ENCODE peak calls at places on chromosomes 13 and 19, in nine cellular contexts. P, G, X, R, Q, F, O, L and J are unnamed samples. For H3K9me3, the result is how much of the 10 kb centered on the place peaks cover.

GRCh38 chr13:78241278-78241919 is 322.8 kb upstream of the EDNRB start:
- DNase-seq in P (peak), G (no peak), X (no peak), R (no peak), Q (peak), F (peak), O (peak), L (peak), J (no peak)

GRCh38 chr13:112469071-112469745 is 93.1 kb downstream of the SPACA7 start:
- DNase-seq in P (no peak), G (no peak), X (no peak), R (no peak), Q (no peak), F (no peak), O (no peak), L (no peak), J (no peak)

GRCh38 chr13:114021464-114022308 is 47.8 kb upstream of the C13orf46 start:
- DNase-seq in P (no peak), G (no peak), X (no peak), R (no peak), Q (no peak), F (no peak), O (no peak), L (no peak), J (no peak)

GRCh38 chr13:53782400-53783030 is 753.9 kb downstream of the OLFM4 start:
- DNase-seq in P (peak), G (no peak), X (no peak), R (no peak), Q (peak), F (peak), O (peak), L (no peak), J (no peak)

GRCh38 chr13:99605417-99606321 is 104.4 kb downstream of the TM9SF2 start:
- DNase-seq in P (peak), G (no peak), X (peak), R (no peak), Q (peak), F (peak), O (no peak), L (peak), J (peak)

GRCh38 chr13:87677334-87678234 is 6.4 kb downstream of the SLITRK5 start:
- DNase-seq in P (no peak), G (no peak), X (no peak), R (no peak), Q (peak), F (peak), O (no peak), L (no peak), J (no peak)

GRCh38 chr19:34109596-34109995 is 62.7 kb upstream of the LSM14A start:
- DNase-seq in P (no peak), G (no peak), X (no peak), R (no peak), Q (no peak), F (no peak), O (no peak), L (no peak), J (no peak)

GRCh38 chr13:40445557-40445990 is 220.9 kb downstream of the FOXO1 start:
- DNase-seq in P (no peak), G (no peak), X (no peak), R (no peak), Q (peak), F (no peak), O (no peak), L (no peak), J (no peak)

GRCh38 chr19:5032101-5032967 is 63.4 kb downstream of the KDM4B start:
- DNase-seq in P (no peak), G (no peak), X (no peak), R (no peak), Q (no peak), F (no peak), O (no peak), L (no peak), J (no peak)

GRCh38 chr13:103692442-103692841 is 626.2 kb upstream of the SLC10A2 start:
- DNase-seq in P (no peak), G (no peak), X (no peak), R (no peak), Q (no peak), F (no peak), O (no peak), L (no peak), J (no peak)

GRCh38 chr13:50969691-50970090 is 60.1 kb downstream of the RNASEH2B start:
- DNase-seq in P (no peak), G (no peak), X (no peak), R (no peak), Q (peak), F (no peak), O (no peak), L (peak), J (no peak)

GRCh38 chr13:59750860-59751259 is 412.9 kb downstream of the DIAPH3 start:
- DNase-seq in P (no peak), G (no peak), X (no peak), R (no peak), Q (no peak), F (peak), O (peak), L (no peak), J (no peak)

GRCh38 chr13:25775275-25775674 is 276.5 kb downstream of the SHISA2 start:
- DNase-seq in P (no peak), G (no peak), X (no peak), R (no peak), Q (no peak), F (no peak), O (no peak), L (no peak), J (no peak)

GRCh38 chr13:63840551-63841421 is 2425.1 kb upstream of the PCDH20 start:
- DNase-seq in P (no peak), G (no peak), X (no peak), R (no peak), Q (no peak), F (no peak), O (no peak), L (no peak), J (no peak)

GRCh38 chr13:28470286-28470685 is 24.6 kb downstream of the FLT1 start:
- DNase-seq in P (no peak), G (no peak), X (no peak), R (no peak), Q (no peak), F (no peak), O (no peak), L (no peak), J (no peak)

GRCh38 chr13:95258619-95259194 is 42.5 kb downstream of the ABCC4 start:
- DNase-seq in P (peak), G (no peak), X (no peak), R (no peak), Q (no peak), F (no peak), O (no peak), L (peak), J (no peak)

GRCh38 chr19:40465025-40465780 is at the start of gene BLVRB:
- DNase-seq in P (no peak), G (no peak), X (no peak), R (no peak), Q (peak), F (no peak), O (peak), L (peak), J (no peak)

GRCh38 chr19:50300814-50301606 is 28.2 kb downstream of the KCNC3 start:
- DNase-seq in P (peak), G (no peak), X (no peak), R (no peak), Q (peak), F (no peak), O (peak), L (no peak), J (no peak)

GRCh38 chr13:45015300-45015699 is 26.0 kb downstream of the GPALPP1 start:
- DNase-seq in P (no peak), G (no peak), X (no peak), R (no peak), Q (no peak), F (no peak), O (peak), L (no peak), J (no peak)

GRCh38 chr19:47729799-47730520 is 15.4 kb upstream of the NOP53 start:
- DNase-seq in P (peak), G (no peak), X (no peak), R (no peak), Q (peak), F (no peak), O (no peak), L (peak), J (no peak)

GRCh38 chr19:58042709-58043340 is 9.0 kb downstream of the ZSCAN1 start:
- DNase-seq in P (no peak), G (no peak), X (no peak), R (no peak), Q (no peak), F (no peak), O (no peak), L (no peak), J (no peak)

GRCh38 chr13:26919311-26919710 is 158.7 kb upstream of the GPR12 start:
- DNase-seq in P (no peak), G (no peak), X (no peak), R (no peak), Q (no peak), F (no peak), O (no peak), L (no peak), J (no peak)

GRCh38 chr19:19461671-19462622 is 53.4 kb downstream of the TSSK6 start:
- DNase-seq in P (no peak), G (no peak), X (no peak), R (no peak), Q (peak), F (peak), O (no peak), L (no peak), J (no peak)

GRCh38 chr13:111943229-111943795 is 123.6 kb upstream of the SOX1 start:
- DNase-seq in P (no peak), G (no peak), X (no peak), R (no peak), Q (no peak), F (no peak), O (no peak), L (no peak), J (no peak)

GRCh38 chr13:99991013-99991805 is 9.6 kb downstream of the ZIC2 start:
- DNase-seq in P (no peak), G (no peak), X (no peak), R (peak), Q (no peak), F (peak), O (no peak), L (no peak), J (no peak)

GRCh38 chr13:111490611-111491010 is 170.2 kb downstream of the TEX29 start:
- DNase-seq in P (no peak), G (no peak), X (no peak), R (no peak), Q (no peak), F (no peak), O (no peak), L (peak), J (no peak)

GRCh38 chr13:64538711-64539110 is 2691.4 kb downstream of the PCDH9 start:
- DNase-seq in P (no peak), G (no peak), X (no peak), R (no peak), Q (no peak), F (no peak), O (peak), L (no peak), J (no peak)

GRCh38 chr19:31902821-31903220 is 442.6 kb upstream of the ZNF507 start:
- DNase-seq in P (no peak), G (no peak), X (no peak), R (no peak), Q (no peak), F (no peak), O (no peak), L (no peak), J (no peak)
- H3K9me3 ChIP-seq in P (under half), G (under half), X (under half), R (under half), Q (under half), F (under half), O (under half), L (under half), J (under half)

DNA sequence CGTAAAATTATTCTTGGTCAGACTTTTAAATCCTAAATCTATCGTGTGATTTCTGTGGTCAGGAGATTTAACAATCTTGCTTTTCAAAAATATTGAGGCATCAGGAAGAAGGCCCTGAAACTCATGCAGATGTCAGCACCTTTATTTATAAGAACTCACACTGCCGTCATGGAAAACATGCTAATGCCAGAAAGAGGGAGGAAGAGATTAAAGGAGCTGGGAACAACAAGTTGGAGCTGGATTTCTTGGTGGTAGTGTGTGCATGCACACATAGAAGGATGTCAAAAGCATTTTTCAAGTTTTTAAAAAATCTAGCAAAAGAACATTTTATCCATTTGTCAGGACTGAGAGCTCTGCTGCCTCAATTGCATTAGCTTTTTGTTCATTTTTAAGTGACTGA is 342.5 kb downstream of the SPRY2 start:
- DNase-seq in P (no peak), G (no peak), X (no peak), R (no peak), Q (no peak), F (no peak), O (no peak), L (no peak), J (no peak)
- H3K9me3 ChIP-seq in P (under half), G (under half), X (under half), R (under half), Q (under half), F (under half), O (under half), L (under half), J (under half)

DNA sequence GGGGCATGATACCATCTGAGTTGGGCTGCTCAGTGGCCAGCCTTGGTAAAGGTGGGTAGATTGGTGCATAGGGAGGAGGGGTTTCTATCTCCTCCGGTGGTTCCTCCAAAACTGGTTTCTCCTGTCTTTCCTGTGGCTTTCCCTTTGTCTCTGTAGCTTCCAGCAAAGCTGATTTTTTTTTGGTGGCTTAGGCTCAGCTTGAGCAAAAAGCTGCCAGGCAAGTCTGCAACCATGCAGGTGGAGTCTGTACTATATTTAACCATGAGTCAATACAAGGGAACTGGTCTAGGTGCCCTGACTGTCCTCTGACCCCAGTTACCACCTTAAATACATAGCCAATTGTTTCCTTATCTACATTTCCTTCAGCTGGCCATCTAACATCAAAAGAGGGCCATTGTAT is 64.0 kb upstream of the ZNF681 start:
- DNase-seq in P (no peak), G (no peak), X (no peak), R (no peak), Q (no peak), F (no peak), O (no peak), L (no peak), J (no peak)
- H3K9me3 ChIP-seq in P (half or more), G (under half), X (under half), R (under half), Q (under half), F (half or more), O (under half), L (under half), J (under half)

GRCh38 chr19:6894313-6894712 is 6.9 kb downstream of the ADGRE1 start:
- DNase-seq in P (no peak), G (no peak), X (no peak), R (no peak), Q (no peak), F (no peak), O (no peak), L (no peak), J (no peak)
- H3K9me3 ChIP-seq in P (under half), G (under half), X (under half), R (under half), Q (under half), F (under half), O (under half), L (under half), J (under half)

DNA sequence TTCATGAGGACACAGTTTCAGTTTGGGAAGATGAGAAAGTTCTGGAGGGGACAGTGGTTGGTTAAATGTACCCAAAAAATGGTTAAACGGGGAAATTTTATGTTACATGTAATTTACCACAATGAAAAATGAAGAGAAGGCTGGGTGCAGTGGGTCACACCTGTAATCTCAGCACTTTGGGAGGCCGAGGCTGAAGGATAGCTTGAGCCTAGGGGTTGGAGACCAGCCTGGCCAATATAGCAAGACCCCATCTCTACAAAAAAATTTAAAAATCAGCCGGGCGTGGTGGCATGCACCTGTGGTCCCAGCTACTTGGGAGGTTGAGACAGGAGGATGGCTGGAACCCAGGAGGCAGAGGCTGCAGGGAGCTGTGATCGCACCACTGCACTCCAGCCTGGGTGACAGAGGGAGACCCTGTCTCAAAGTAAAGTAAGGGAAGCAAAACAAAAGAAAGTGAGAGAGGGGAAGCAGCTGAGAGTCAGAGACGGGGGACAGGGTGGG is 17.2 kb downstream of the GNG7 start:
- DNase-seq in P (no peak), G (no peak), X (no peak), R (no peak), Q (no peak), F (no peak), O (no peak), L (no peak), J (no peak)
- H3K9me3 ChIP-seq in P (under half), G (under half), X (under half), R (under half), Q (under half), F (under half), O (under half), L (under half), J (under half)

DNA sequence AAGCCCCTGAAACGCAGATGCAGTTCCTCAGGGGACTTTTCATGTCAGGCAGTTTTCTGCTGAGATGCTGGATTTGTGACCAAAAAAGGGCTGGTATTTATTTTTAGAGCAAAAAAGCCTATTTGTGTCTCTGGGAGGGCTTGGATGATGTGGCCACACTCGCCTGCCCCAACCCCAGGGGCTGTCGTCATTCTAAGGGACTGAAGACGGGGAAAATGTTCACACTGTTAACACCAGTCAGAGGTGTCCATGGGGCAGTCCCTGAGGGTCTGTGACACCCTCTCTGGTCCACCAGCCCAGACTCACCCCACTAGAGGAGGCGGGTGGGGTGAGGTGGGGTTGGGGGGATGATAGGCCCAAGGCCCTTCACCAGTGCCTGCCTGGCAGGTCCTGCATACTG is 15.9 kb upstream of the EPHX3 start:
- DNase-seq in P (no peak), G (no peak), X (no peak), R (no peak), Q (no peak), F (no peak), O (peak), L (no peak), J (no peak)
- H3K9me3 ChIP-seq in P (under half), G (under half), X (under half), R (under half), Q (under half), F (under half), O (under half), L (under half), J (under half)

DNA sequence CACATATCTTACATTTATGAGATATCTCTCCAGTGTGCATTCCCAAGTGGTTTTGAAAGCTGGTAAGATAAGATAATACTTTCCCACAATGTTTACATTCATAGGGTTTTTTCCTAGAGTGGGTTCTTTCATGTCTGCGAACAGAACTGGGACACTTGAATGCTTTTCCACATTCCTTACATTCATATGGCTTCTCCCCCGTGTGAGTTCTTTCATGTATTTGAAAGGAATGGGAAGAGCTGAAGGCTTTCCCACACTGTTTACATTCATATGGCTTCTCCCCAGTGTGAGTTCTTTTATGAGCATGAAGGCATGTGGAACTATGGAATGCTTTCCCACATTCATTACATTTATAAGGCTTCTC is 19.7 kb downstream of the ZNF433 start:
- DNase-seq in P (no peak), G (no peak), X (no peak), R (no peak), Q (no peak), F (no peak), O (no peak), L (no peak), J (no peak)
- H3K9me3 ChIP-seq in P (under half), G (half or more), X (half or more), R (under half), Q (half or more), F (half or more), O (half or more), L (under half), J (under half)

DNA sequence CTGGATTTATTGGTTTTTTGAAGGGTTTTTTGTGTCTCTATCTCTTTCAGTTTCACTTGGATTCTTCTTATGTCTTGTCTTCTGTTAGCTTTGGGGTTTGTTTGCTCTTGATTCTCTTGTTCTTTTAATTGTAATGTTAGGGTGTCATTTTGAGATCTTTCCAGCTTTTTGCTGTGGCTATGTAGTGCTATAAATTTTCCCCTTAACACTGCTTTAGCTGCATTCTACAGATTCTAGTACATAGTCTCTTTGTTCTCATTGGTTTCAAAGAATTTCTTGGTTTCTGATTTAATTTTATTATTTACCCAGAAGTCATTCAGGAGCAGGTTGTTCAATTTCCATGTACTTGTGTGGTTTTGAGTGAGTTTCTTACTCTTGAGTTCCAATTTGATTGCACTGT is 24.6 kb downstream of the ZNF430 start:
- DNase-seq in P (no peak), G (no peak), X (no peak), R (no peak), Q (no peak), F (no peak), O (no peak), L (no peak), J (no peak)
- H3K9me3 ChIP-seq in P (under half), G (under half), X (half or more), R (under half), Q (half or more), F (half or more), O (under half), L (under half), J (under half)

GRCh38 chr13:80475718-80476117 is 134.8 kb upstream of the SPRY2 start:
- DNase-seq in P (no peak), G (no peak), X (no peak), R (no peak), Q (no peak), F (no peak), O (no peak), L (no peak), J (no peak)

GRCh38 chr13:80476953-80477352 is 136.0 kb upstream of the SPRY2 start:
- DNase-seq in P (no peak), G (no peak), X (no peak), R (no peak), Q (no peak), F (no peak), O (no peak), L (no peak), J (no peak)

GRCh38 chr13:80477641-80478443 is 136.9 kb upstream of the SPRY2 start:
- DNase-seq in P (no peak), G (no peak), X (no peak), R (no peak), Q (no peak), F (no peak), O (no peak), L (no peak), J (no peak)

GRCh38 chr13:80469841-80470378 is 129.0 kb upstream of the SPRY2 start:
- DNase-seq in P (peak), G (peak), X (no peak), R (no peak), Q (no peak), F (no peak), O (peak), L (no peak), J (no peak)

GRCh38 chr13:80473695-80474094 is 132.8 kb upstream of the SPRY2 start:
- DNase-seq in P (peak), G (no peak), X (no peak), R (no peak), Q (no peak), F (no peak), O (peak), L (no peak), J (no peak)
- H3K9me3 ChIP-seq in P (under half), G (under half), X (under half), R (under half), Q (under half), F (under half), O (under half), L (under half), J (under half)